ENCODE peak calls at places on chromosome 14, in ten cellular contexts. Y is B cell, U is uterus, B is A673, K is lung, E is progenitor cell of endocrine pancreas, N is nephron progenitor cell, V is GM13976, D is fibroblast of pulmonary artery, M is pancreas. C is an unnamed sample.

GRCh38 chr14:77024171-77024627 is 4.3 kb downstream of the IRF2BPL start:
- DNase-seq in N (peak; percentile 57), K (no peak), E (no peak), V (peak; percentile 48), M (no peak), D (peak; percentile 59), U (peak; percentile 35), B (peak; percentile 68), Y (no peak), C (no peak)

GRCh38 chr14:68621400-68622365 is 171.2 kb downstream of the ZFP36L1 start:
- DNase-seq in V (no peak), B (no peak), U (no peak), K (no peak), E (no peak), N (no peak), Y (no peak), M (no peak), D (peak; percentile 80), C (no peak)

GRCh38 chr14:42782744-42783143 is 1176.1 kb downstream of the LRFN5 start:
- DNase-seq in E (no peak), D (no peak), M (no peak), K (no peak), Y (no peak), N (no peak), V (no peak), U (no peak), B (no peak), C (no peak)

GRCh38 chr14:45807187-45807586 is 554.2 kb upstream of the MIS18BP1 start:
- DNase-seq in Y (no peak), N (no peak), E (no peak), U (no peak), D (no peak), M (no peak), B (no peak), V (no peak), K (no peak), C (no peak)

GRCh38 chr14:55000381-55000780 is 26.5 kb downstream of the WDHD1 start:
- DNase-seq in U (no peak), M (no peak), B (no peak), K (no peak), E (no peak), N (no peak), D (peak; percentile 15), V (no peak), Y (no peak), C (no peak)

GRCh38 chr14:58637391-58638230 is at the start of gene DACT1:
- DNase-seq in U (peak; percentile 79), E (peak; percentile 63), V (peak; percentile 70), B (peak; percentile 69), D (peak; percentile 80), K (peak; percentile 38), N (peak; percentile 86), M (peak; percentile 34), Y (peak; percentile 81), C (peak; percentile 81)

GRCh38 chr14:70731447-70732239 is 77.7 kb downstream of the MAP3K9 start:
- DNase-seq in V (no peak), Y (no peak), M (no peak), B (no peak), D (no peak), E (no peak), K (no peak), U (no peak), N (no peak), C (no peak)

GRCh38 chr14:69093551-69094421 is 59.1 kb downstream of the DCAF5 start:
- DNase-seq in U (no peak), E (peak; percentile 9), N (no peak), B (peak; percentile 12), V (no peak), K (no peak), Y (no peak), M (no peak), D (peak; percentile 88), C (no peak)

GRCh38 chr14:24837280-24838046 is 203.5 kb upstream of the GZMB start:
- DNase-seq in U (no peak), Y (no peak), D (no peak), B (no peak), M (no peak), V (no peak), N (no peak), K (no peak), E (no peak), C (no peak)

GRCh38 chr14:85003805-85004204 is 526.1 kb upstream of the FLRT2 start:
- DNase-seq in U (no peak), E (no peak), Y (no peak), N (no peak), V (no peak), K (no peak), D (no peak), M (no peak), B (no peak), C (no peak)

GRCh38 chr14:76500480-76500879 is 124.5 kb downstream of the ESRRB start:
- DNase-seq in Y (no peak), D (no peak), M (no peak), B (no peak), E (no peak), N (no peak), K (no peak), U (no peak), V (no peak), C (no peak)

GRCh38 chr14:67944605-67945004 is 125.0 kb downstream of the RAD51B start:
- DNase-seq in B (no peak), V (no peak), U (no peak), N (no peak), E (no peak), K (no peak), Y (no peak), M (no peak), D (no peak), C (no peak)

GRCh38 chr14:105380656-105381210 is 17.6 kb upstream of the TEX22 start:
- DNase-seq in Y (no peak), V (no peak), K (no peak), N (no peak), U (no peak), B (no peak), D (no peak), E (no peak), M (no peak), C (no peak)

GRCh38 chr14:36556811-36557433 is 25.5 kb downstream of the NKX2-8 start:
- DNase-seq in B (peak; percentile 41), K (no peak), N (peak; percentile 41), E (no peak), V (peak; percentile 41), U (no peak), Y (peak; percentile 7), D (peak; percentile 21), M (peak; percentile 22), C (peak; percentile 50)

GRCh38 chr14:74324945-74325361 is 22.2 kb upstream of the ABCD4 start:
- DNase-seq in V (peak; percentile 59), K (no peak), E (no peak), N (no peak), B (peak; percentile 62), M (no peak), U (no peak), D (peak; percentile 58), Y (peak; percentile 17), C (peak; percentile 37)
- TF ChIP-seq CTCF in V (peak; percentile 31), K (no peak), E (peak; percentile 71), N (peak; percentile 68), B (peak; percentile 71), M (peak; percentile 58), U (no peak), D (peak; percentile 83), Y (peak; percentile 71), C (peak; percentile 16)

GRCh38 chr14:101556566-101557320 is 4.6 kb upstream of the DIO3 start:
- DNase-seq in N (no peak), M (no peak), B (no peak), E (no peak), Y (no peak), K (no peak), D (no peak), V (no peak), U (no peak), C (no peak)
- TF ChIP-seq CTCF in N (no peak), M (no peak), B (no peak), E (no peak), Y (no peak), K (no peak), D (no peak), V (no peak), U (no peak), C (no peak)

GRCh38 chr14:103676881-103677675 is 38.2 kb downstream of the XRCC3 start:
- DNase-seq in K (no peak), N (no peak), V (no peak), E (no peak), D (no peak), M (no peak), B (no peak), U (no peak), Y (no peak), C (no peak)

GRCh38 chr14:103680491-103681231 is 34.6 kb downstream of the XRCC3 start:
- DNase-seq in N (no peak), U (no peak), V (no peak), D (no peak), B (no peak), M (no peak), E (no peak), Y (no peak), K (no peak), C (no peak)

GRCh38 chr14:103675957-103676356 is 39.3 kb downstream of the XRCC3 start:
- DNase-seq in M (no peak), E (no peak), U (no peak), K (no peak), D (no peak), B (no peak), V (no peak), N (no peak), Y (no peak), C (no peak)

GRCh38 chr14:103683139-103683538 is 32.1 kb downstream of the XRCC3 start:
- DNase-seq in E (no peak), U (no peak), N (no peak), K (no peak), M (no peak), V (no peak), B (no peak), D (no peak), Y (no peak), C (no peak)

DNA sequence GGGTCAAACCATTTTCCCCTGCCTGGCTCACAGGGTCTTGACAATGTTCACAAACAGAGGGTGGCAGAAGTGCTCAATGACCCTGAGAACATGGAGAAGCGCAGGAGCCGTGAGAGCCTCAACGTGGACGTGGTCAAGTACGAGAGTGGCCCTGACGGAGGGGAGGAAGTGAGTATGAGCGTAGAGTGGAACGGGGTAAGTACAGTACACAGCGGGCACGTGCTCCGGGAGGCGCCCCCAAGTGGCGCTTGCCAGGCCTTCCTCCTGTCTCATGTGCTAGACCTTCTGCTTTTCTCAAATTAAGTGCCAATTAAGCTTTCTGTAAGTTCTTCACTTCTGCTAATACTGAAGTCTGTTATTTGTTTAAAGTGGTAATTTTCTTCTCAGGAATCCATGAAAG is 35.9 kb downstream of the XRCC3 start:
- DNase-seq in V (peak; percentile 82), N (no peak), D (peak; percentile 29), B (peak; percentile 67), M (no peak), K (no peak), U (no peak), Y (peak; percentile 76), E (no peak), C (peak; percentile 82)
- TF ChIP-seq CTCF in V (peak; percentile 46), N (peak; percentile 28), D (peak; percentile 43), B (peak; percentile 74), M (no peak), K (no peak), U (peak; percentile 19), Y (peak; percentile 77), E (peak; percentile 43), C (peak; percentile 49)

GRCh38 chr14:99731536-99732435 is 47.7 kb downstream of the CYP46A1 start:
- DNase-seq in N (peak; percentile 26), E (no peak), K (no peak), U (peak; percentile 37), B (no peak), D (no peak), M (peak; percentile 75), Y (no peak), V (no peak), C (no peak)
- TF ChIP-seq CTCF in N (no peak), E (no peak), K (no peak), U (no peak), B (no peak), D (no peak), M (no peak), Y (no peak), V (no peak), C (no peak)